ENCODE peak calls at places on chromosomes 4 and X, in nine cellular contexts. J is NCI-H1436, F is right cardiac atrium, L is NCI-H1417, S is AG08396, U is adrenal gland, K is neural progenitor cell, X is left colon, W is HS-27A. M is an unnamed sample.
A peak's percentile ranks its signal among the peaks of the same experiment; 100 is the strongest.

GRCh38 chr4:104491826-104492771 is 2.6 kb downstream of the CXXC4 start:
- DNase-seq in J (peak; percentile 16), F (no peak), L (peak; percentile 52), S (peak; percentile 3), U (no peak), K (peak; percentile 82), X (peak; percentile 10), W (no peak), M (no peak)

GRCh38 chrX:617891-618290 is 12.7 kb upstream of the SHOX start:
- DNase-seq in J (no peak), F (no peak), L (no peak), S (no peak), U (no peak), K (no peak), X (no peak), W (no peak), M (no peak)

GRCh38 chr4:185660340-185660739 is 125.0 kb upstream of the PDLIM3 start:
- DNase-seq in J (no peak), F (no peak), L (no peak), S (no peak), U (no peak), K (no peak), X (no peak), W (no peak), M (no peak)

GRCh38 chr4:41693629-41694028 is 54.9 kb downstream of the PHOX2B start:
- DNase-seq in J (peak; percentile 8), F (no peak), L (peak; percentile 3), S (peak; percentile 9), U (no peak), K (peak; percentile 41), X (no peak), W (no peak), M (no peak)

GRCh38 chr4:38173935-38174334 is 213.7 kb downstream of the PTTG2 start:
- DNase-seq in J (no peak), F (no peak), L (no peak), S (no peak), U (no peak), K (no peak), X (no peak), W (no peak), M (no peak)

GRCh38 chr4:33537527-33537926 is 2706.8 kb downstream of the ARAP2 start:
- DNase-seq in J (no peak), F (no peak), L (no peak), S (no peak), U (no peak), K (no peak), X (no peak), W (no peak), M (no peak)

GRCh38 chr4:4667643-4668081 is 125.8 kb upstream of the STX18 start:
- DNase-seq in J (no peak), F (no peak), L (no peak), S (no peak), U (no peak), K (peak; percentile 47), X (no peak), W (no peak), M (no peak)

GRCh38 chrX:141314441-141314840 is 72.1 kb upstream of the SPANXC start:
- DNase-seq in J (no peak), F (no peak), L (no peak), S (no peak), U (no peak), K (no peak), X (no peak), W (no peak), M (no peak)

GRCh38 chr4:102196221-102196620 is 149.1 kb downstream of the SLC39A8 start:
- DNase-seq in J (no peak), F (no peak), L (no peak), S (peak; percentile 11), U (no peak), K (peak; percentile 12), X (no peak), W (no peak), M (no peak)

GRCh38 chrX:46551494-46552128 is 6.4 kb upstream of the ZNF674 start:
- DNase-seq in J (no peak), F (no peak), L (no peak), S (no peak), U (no peak), K (peak; percentile 9), X (no peak), W (no peak), M (no peak)

GRCh38 chrX:106415276-106415895 is 196.4 kb upstream of the RADX start:
- DNase-seq in J (peak; percentile 26), F (no peak), L (peak; percentile 36), S (peak; percentile 18), U (peak; percentile 11), K (peak; percentile 43), X (peak; percentile 10), W (no peak), M (no peak)

GRCh38 chrX:15269120-15269519 is 763 bp downstream of the ASB9 start:
- DNase-seq in J (no peak), F (no peak), L (no peak), S (no peak), U (no peak), K (no peak), X (no peak), W (no peak), M (no peak)

M was measured in D721Med.